ENCODE peak calls at places on chromosomes 7 and 10, in eight cellular contexts. K is activated CD8-positive, alpha-beta memory T cell treated with anti-CD3 and anti-CD28 coated beads for 24 hours; Z is mammary epithelial cell; G is ureter; A is stimulated activated CD4-positive, alpha-beta T cell treated with anti-CD3 and anti-CD28 coated beads, Interleukin-15, amount 100 ng/mL, for 1 hour; H is osteocyte; F is dorsolateral prefrontal cortex; Q is GM12878. U is an unnamed sample.
A peak's percentile ranks its signal among the peaks of the same experiment; 100 is the strongest.

GRCh38 chr10:50332108-50332846 is 81.0 kb upstream of the ASAH2 start:
- DNase-seq in K (no peak), Z (no peak), G (no peak), A (no peak), H (no peak), F (no peak), Q (no peak), U (no peak)

GRCh38 chr7:155896531-155897263 is 84.4 kb upstream of the SHH start:
- DNase-seq in K (no peak), Z (no peak), G (no peak), A (no peak), H (no peak), F (no peak), Q (no peak), U (no peak)

GRCh38 chr7:74217455-74218342 is 7.9 kb downstream of the LAT2 start:
- DNase-seq in K (no peak), Z (no peak), G (no peak), A (no peak), H (no peak), F (no peak), Q (peak; percentile 81), U (no peak)

GRCh38 chr10:61937631-61938284 is 36.3 kb downstream of the ARID5B start:
- DNase-seq in K (no peak), Z (peak; percentile 53), G (no peak), A (no peak), H (no peak), F (no peak), Q (no peak), U (peak; percentile 72)

GRCh38 chr10:131212763-131213325 is 98.7 kb downstream of the TCERG1L start:
- DNase-seq in K (no peak), Z (no peak), G (peak; percentile 32), A (no peak), H (peak; percentile 62), F (peak; percentile 15), Q (no peak), U (no peak)

GRCh38 chr7:18117482-18117881 is 89.8 kb upstream of the PRPS1L1 start:
- DNase-seq in K (no peak), Z (no peak), G (no peak), A (no peak), H (no peak), F (no peak), Q (no peak), U (peak; percentile 21)

GRCh38 chr7:7183061-7183832 is 903 bp downstream of the C1GALT1 start:
- DNase-seq in K (no peak), Z (peak; percentile 65), G (peak; percentile 49), A (peak; percentile 32), H (no peak), F (peak; percentile 41), Q (no peak), U (peak; percentile 61)

GRCh38 chr7:99579281-99579955 is 18.6 kb upstream of the TMEM225B start:
- DNase-seq in K (no peak), Z (no peak), G (no peak), A (no peak), H (no peak), F (no peak), Q (no peak), U (no peak)

GRCh38 chr10:69056536-69057260 is 31.2 kb upstream of the SRGN start:
- DNase-seq in K (no peak), Z (no peak), G (no peak), A (no peak), H (no peak), F (no peak), Q (no peak), U (no peak)

GRCh38 chr10:1120761-1121160 is 64.6 kb downstream of the WDR37 start:
- DNase-seq in K (no peak), Z (no peak), G (no peak), A (no peak), H (peak; percentile 82), F (no peak), Q (no peak), U (no peak)

GRCh38 chr7:19369182-19369581 is 224.0 kb upstream of the FERD3L start:
- DNase-seq in K (no peak), Z (no peak), G (no peak), A (no peak), H (no peak), F (no peak), Q (no peak), U (no peak)

GRCh38 chr10:75410135-75410787 is 8.7 kb upstream of the ZNF503 start:
- DNase-seq in K (no peak), Z (no peak), G (no peak), A (no peak), H (no peak), F (no peak), Q (no peak), U (peak; percentile 54)

GRCh38 chr7:47627580-47628283 is 45.8 kb upstream of the TNS3 start:
- DNase-seq in K (no peak), Z (no peak), G (no peak), A (no peak), H (no peak), F (no peak), Q (peak; percentile 27), U (no peak)

GRCh38 chr7:108086962-108087361 is 43.2 kb downstream of the LAMB4 start:
- DNase-seq in K (no peak), Z (no peak), G (no peak), A (no peak), H (no peak), F (no peak), Q (no peak), U (no peak)

U was measured in foreskin keratinocyte.